ENCODE peak calls at places on chromosomes 7 and 10, in nine cellular contexts. U is pancreas; S is CD8-positive, alpha-beta T cell; Z is skeletal muscle cell; K is mesendoderm; V is body of pancreas; C is fibroblast of mammary gland; I is brain microvascular endothelial cell; B is astrocyte of the spinal cord. P is an unnamed sample.

GRCh38 chr7:31981874-31982390 is 88.3 kb downstream of the PDE1C start:
- DNase-seq in C (no peak), Z (no peak), S (no peak), B (no peak), U (no peak), K (no peak), I (no peak), V (no peak), P (no peak)

GRCh38 chr7:45579386-45579785 is 5.2 kb downstream of the ADCY1 start:
- DNase-seq in Z (no peak), S (no peak), B (no peak), C (no peak), K (no peak), I (no peak), U (no peak), V (no peak), P (no peak)

GRCh38 chr7:138161600-138162081 is 85.4 kb downstream of the AKR1D1 start:
- DNase-seq in Z (peak), C (peak), B (peak), V (peak), S (peak), K (peak), I (peak), U (peak), P (peak)

GRCh38 chr7:47336178-47337020 is 245.5 kb downstream of the TNS3 start:
- DNase-seq in U (no peak), S (no peak), C (peak), V (peak), B (no peak), K (no peak), Z (no peak), I (no peak), P (peak)

GRCh38 chr7:55369427-55369826 is 4.3 kb downstream of the LANCL2 start:
- DNase-seq in S (no peak), I (peak), C (peak), K (no peak), Z (peak), U (no peak), V (no peak), B (peak), P (no peak)

GRCh38 chr10:11085545-11085944 is 67.9 kb downstream of the CELF2 start:
- DNase-seq in B (no peak), V (no peak), Z (no peak), K (no peak), S (no peak), I (no peak), U (no peak), C (no peak), P (no peak)

GRCh38 chr10:14569274-14570060 is 205.2 kb downstream of the FAM107B start:
- DNase-seq in V (peak), S (peak), B (no peak), I (no peak), U (peak), K (no peak), C (no peak), Z (no peak), P (no peak)

GRCh38 chr7:106071356-106071998 is 40.6 kb downstream of the SYPL1 start:
- DNase-seq in U (no peak), S (peak), B (no peak), V (no peak), Z (no peak), K (peak), C (no peak), I (no peak), P (no peak)

GRCh38 chr7:71300603-71301002 is 168.7 kb downstream of the GALNT17 start:
- DNase-seq in V (no peak), Z (no peak), S (no peak), K (no peak), I (no peak), B (no peak), U (no peak), C (no peak), P (no peak)

GRCh38 chr10:60348982-60349381 is 40.7 kb downstream of the ANK3 start:
- DNase-seq in C (peak), I (no peak), V (no peak), K (no peak), Z (peak), S (no peak), B (no peak), U (no peak), P (no peak)

GRCh38 chr10:122018951-122019413 is 30.0 kb downstream of the TACC2 start:
- DNase-seq in V (peak), B (no peak), I (no peak), U (peak), K (no peak), S (no peak), C (no peak), Z (no peak), P (no peak)

GRCh38 chr7:33108931-33109757 is at the start of gene RP9:
- DNase-seq in K (peak), Z (peak), S (peak), U (peak), B (peak), C (peak), V (peak), I (peak), P (peak)

GRCh38 chr7:128891110-128891941 is 19.2 kb downstream of the KCP start:
- DNase-seq in U (no peak), V (no peak), I (no peak), C (no peak), K (peak), B (no peak), Z (no peak), S (no peak), P (no peak)

GRCh38 chr10:80275756-80276155 is 13.7 kb downstream of the MAT1A start:
- DNase-seq in S (no peak), V (no peak), Z (no peak), C (no peak), U (no peak), K (no peak), B (no peak), I (no peak), P (peak)

GRCh38 chr10:70956029-70956759 is 67.8 kb upstream of the PCBD1 start:
- DNase-seq in S (no peak), U (no peak), Z (no peak), C (no peak), I (no peak), B (no peak), K (peak), V (no peak), P (no peak)

GRCh38 chr7:69078997-69079769 is 519.1 kb upstream of the AUTS2 start:
- DNase-seq in U (no peak), I (no peak), K (no peak), V (no peak), Z (no peak), C (peak), S (no peak), B (peak), P (peak)

GRCh38 chr7:22129819-22130580 is 184.3 kb upstream of the CDCA7L start:
- DNase-seq in S (no peak), K (no peak), I (no peak), U (no peak), B (peak), Z (no peak), C (no peak), V (no peak), P (no peak)

GRCh38 chr10:80487791-80488538 is 33.9 kb downstream of the TSPAN14 start:
- DNase-seq in K (no peak), S (peak), I (no peak), Z (no peak), B (no peak), C (no peak), V (no peak), U (no peak), P (no peak)

GRCh38 chr10:132971448-132972148 is 29.2 kb upstream of the CFAP46 start:
- DNase-seq in I (no peak), C (no peak), S (no peak), Z (no peak), V (no peak), B (no peak), K (no peak), U (no peak), P (peak)

DNA sequence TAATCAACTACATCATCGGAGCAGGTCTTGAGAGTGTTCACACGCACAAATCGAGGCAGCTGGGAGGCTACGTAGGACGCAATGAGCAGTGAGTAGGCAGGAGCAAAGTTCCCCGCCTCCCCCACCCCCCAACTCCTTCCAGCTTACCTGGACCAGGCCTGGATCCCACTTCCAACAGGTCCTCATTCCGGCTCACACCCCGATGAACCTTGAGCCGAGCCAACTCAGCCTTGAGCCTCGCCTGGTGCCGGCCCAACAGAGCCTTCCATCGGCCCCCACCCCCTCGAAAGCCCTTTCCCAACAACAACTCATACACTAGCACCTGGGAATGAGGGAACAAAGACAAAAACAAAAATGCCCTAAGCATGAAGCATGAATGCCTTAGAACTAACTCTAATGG is 1.2 kb downstream of the NSUN5 start:
- DNase-seq in C (no peak), S (no peak), K (no peak), V (no peak), I (no peak), B (no peak), Z (no peak), U (no peak), P (peak)
- H3K4me3 ChIP-seq in C (peak), S (peak), K (no peak), V (no peak), I (no peak), B (no peak), Z (no peak), U (no peak), P (no peak)

GRCh38 chr10:59177031-59177861 is 803 bp downstream of the PHYHIPL start:
- DNase-seq in I (peak), C (peak), S (no peak), Z (peak), B (peak), K (peak), U (peak), V (peak), P (no peak)
- H3K4me3 ChIP-seq in I (peak), C (no peak), S (no peak), Z (peak), B (no peak), K (no peak), U (peak), V (peak), P (peak)

DNA sequence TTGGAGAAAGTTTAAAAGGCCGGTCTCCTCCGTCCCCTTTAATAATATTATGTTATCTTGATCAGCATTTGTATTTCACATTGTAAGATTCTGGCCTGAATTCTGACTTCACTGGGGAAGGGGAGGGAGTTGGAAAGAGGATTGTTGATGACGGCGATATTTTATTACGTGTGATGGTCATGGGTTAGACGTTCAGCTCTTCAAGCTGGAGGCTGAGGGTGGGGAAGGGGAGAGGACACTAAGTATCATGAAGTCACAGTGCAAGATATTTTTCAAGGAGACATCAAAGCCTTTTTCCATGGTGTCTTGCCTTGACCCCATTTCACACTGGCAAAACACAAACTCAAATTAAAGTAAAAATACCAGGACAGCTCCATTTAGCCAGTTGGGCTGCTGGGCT is 126.7 kb downstream of the WDR11 start:
- DNase-seq in C (no peak), I (no peak), K (no peak), Z (no peak), S (no peak), V (no peak), B (no peak), U (no peak), P (no peak)
- H3K4me3 ChIP-seq in C (no peak), I (no peak), K (no peak), Z (no peak), S (no peak), V (no peak), B (no peak), U (no peak), P (no peak)

DNA sequence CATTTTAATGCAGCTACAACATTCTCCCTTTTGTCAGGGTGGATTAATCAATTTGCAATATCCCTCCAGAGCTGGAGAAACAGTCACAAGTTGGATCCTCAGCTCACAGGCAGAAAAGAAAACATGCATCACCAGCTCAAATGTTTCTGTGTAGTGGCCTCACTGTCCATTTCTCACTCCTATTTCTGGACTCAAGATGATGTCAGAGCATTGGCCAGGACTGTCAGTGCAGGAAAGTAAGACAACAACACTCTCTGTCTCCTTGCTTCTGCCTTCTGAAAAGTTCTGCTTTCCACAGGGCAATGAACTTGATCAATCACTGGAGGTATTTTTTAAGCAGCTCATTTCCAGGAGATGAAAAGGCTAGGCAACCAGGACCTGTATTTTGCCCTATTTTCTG is 8.2 kb upstream of the SVIL start:
- DNase-seq in U (no peak), C (peak), Z (peak), I (peak), K (no peak), V (no peak), B (peak), S (no peak), P (peak)
- H3K4me3 ChIP-seq in U (no peak), C (no peak), Z (no peak), I (no peak), K (no peak), V (no peak), B (no peak), S (no peak), P (no peak)

GRCh38 chr7:18497800-18498199 is 2.3 kb downstream of the HDAC9 start:
- DNase-seq in I (no peak), S (no peak), Z (no peak), V (no peak), C (no peak), B (no peak), U (no peak), K (no peak), P (no peak)

GRCh38 chr7:18498327-18498726 is 2.8 kb downstream of the HDAC9 start:
- DNase-seq in V (no peak), S (no peak), K (no peak), Z (no peak), B (no peak), I (no peak), U (no peak), C (no peak), P (no peak)

GRCh38 chr7:18495412-18496335 is at the start of gene HDAC9:
- DNase-seq in K (peak), V (no peak), U (no peak), C (peak), B (peak), Z (peak), S (no peak), I (peak), P (no peak)

GRCh38 chr7:18496336-18496700 is 769 bp downstream of the HDAC9 start:
- DNase-seq in K (no peak), S (no peak), B (peak), V (no peak), U (no peak), Z (no peak), I (no peak), C (no peak), P (no peak)

DNA sequence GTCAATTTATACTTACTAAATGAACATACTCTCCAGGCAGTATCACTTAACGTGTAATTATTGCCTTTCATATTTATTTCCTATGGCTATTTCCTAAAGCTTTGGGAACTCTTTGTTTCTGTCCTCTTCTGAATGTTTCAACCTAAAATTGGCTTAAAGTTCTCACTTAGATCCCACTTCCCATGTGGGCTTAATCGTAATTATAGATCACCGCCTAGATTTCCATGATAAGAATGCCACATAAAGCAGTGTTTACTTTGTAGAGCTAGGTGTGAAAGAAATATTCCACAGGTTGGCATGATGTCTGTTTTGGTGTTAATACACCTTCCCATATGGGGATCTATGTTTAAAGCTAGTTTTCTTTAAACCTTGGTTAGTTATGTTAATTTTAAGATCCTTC is 1.5 kb downstream of the HDAC9 start:
- DNase-seq in S (no peak), B (no peak), C (no peak), Z (no peak), I (no peak), K (no peak), V (no peak), U (no peak), P (no peak)
- H3K4me3 ChIP-seq in S (no peak), B (no peak), C (no peak), Z (no peak), I (no peak), K (no peak), V (no peak), U (no peak), P (peak)

DNA sequence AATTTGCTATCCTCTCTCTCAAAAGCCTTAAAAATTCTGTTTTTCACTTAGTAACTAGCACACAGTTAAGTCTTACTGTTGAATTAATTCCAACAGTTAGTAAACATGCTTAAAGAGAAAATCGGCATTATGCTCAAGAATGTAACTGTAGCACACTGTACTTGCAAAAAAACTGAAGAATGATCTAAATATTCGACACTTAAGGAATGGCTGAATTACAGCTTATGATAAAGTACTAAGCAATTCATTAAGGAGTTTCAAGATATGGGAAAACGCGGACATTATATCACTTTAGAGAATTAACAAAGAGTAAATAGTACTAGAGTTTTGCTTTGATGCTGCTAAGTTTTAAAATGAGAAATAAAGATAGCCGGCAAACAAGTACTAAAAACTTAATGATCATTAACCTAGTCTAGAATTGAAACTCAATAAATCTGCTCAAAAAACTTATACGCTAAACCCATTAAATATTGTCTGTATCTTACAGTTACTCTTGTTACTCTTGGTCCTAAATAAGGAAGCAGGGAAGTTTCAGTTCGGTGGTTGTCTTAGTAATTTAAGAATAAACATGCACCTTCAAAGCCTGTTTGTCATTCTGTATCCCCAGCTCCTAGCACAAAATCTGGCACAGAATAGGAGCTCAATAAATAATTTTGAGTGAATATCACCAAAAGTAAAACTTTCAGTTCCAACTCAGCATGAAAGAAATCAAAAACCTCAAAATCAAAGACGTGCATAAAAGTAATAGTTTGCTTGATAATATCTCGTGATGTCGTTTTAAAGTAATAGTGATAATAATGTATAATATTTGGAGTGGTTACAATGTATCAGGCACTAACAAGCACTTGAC is 1.2 kb downstream of the TRDMT1 start:
- DNase-seq in U (no peak), V (no peak), I (no peak), S (no peak), B (peak), K (no peak), Z (no peak), C (peak), P (no peak)
- H3K4me3 ChIP-seq in U (peak), V (peak), I (peak), S (peak), B (peak), K (no peak), Z (peak), C (peak), P (peak)

GRCh38 chr10:73591578-73591902 is 398 bp upstream of the USP54 start:
- DNase-seq in Z (no peak), B (no peak), C (no peak), U (no peak), I (no peak), K (peak), S (no peak), V (no peak), P (no peak)

GRCh38 chr10:73590881-73591577 is at the start of gene USP54:
- DNase-seq in Z (no peak), K (peak), B (peak), V (no peak), U (no peak), S (no peak), I (peak), C (peak), P (no peak)

GRCh38 chr10:73589538-73590126 is 1.5 kb downstream of the USP54 start:
- DNase-seq in I (peak), S (no peak), Z (no peak), K (peak), C (no peak), U (no peak), V (no peak), B (no peak), P (no peak)

GRCh38 chr10:73586583-73586984 is 4.6 kb downstream of the USP54 start:
- DNase-seq in C (peak), V (peak), S (no peak), I (peak), K (no peak), Z (peak), U (peak), B (peak), P (no peak)

GRCh38 chr10:73588656-73589055 is 2.5 kb downstream of the USP54 start:
- DNase-seq in C (peak), S (no peak), K (no peak), V (no peak), I (no peak), B (no peak), U (no peak), Z (no peak), P (no peak)
- H3K4me3 ChIP-seq in C (no peak), S (no peak), K (no peak), V (no peak), I (no peak), B (no peak), U (no peak), Z (no peak), P (no peak)

GRCh38 chr7:104795086-104795485 is 218.9 kb upstream of the KMT2E start:
- DNase-seq in S (no peak), C (no peak), Z (no peak), U (no peak), V (no peak), K (no peak), B (no peak), I (no peak), P (no peak)
- H3K4me3 ChIP-seq in S (no peak), C (no peak), Z (no peak), U (no peak), V (no peak), K (no peak), B (no peak), I (no peak), P (no peak)

P was measured in tibial artery.